ENCODE peak calls at places on chromosomes 1 and 21, in four cellular contexts. V, D, F and Q are unnamed samples.

GRCh38 chr1:150021191-150021688 is 10.7 kb upstream of the OTUD7B start:
- DNase-seq in V (no peak), D (no peak), F (no peak), Q (no peak)

GRCh38 chr1:33302325-33302724 is 18.6 kb downstream of the A3GALT2 start:
- DNase-seq in V (no peak), D (no peak), F (peak; percentile 36), Q (no peak)

GRCh38 chr1:53172751-53173498 is 23.7 kb upstream of the CPT2 start:
- DNase-seq in V (no peak), D (peak; percentile 4), F (no peak), Q (peak; percentile 63)

GRCh38 chr1:179808503-179808902 is 65.4 kb downstream of the FAM163A start:
- DNase-seq in V (no peak), D (no peak), F (no peak), Q (no peak)

GRCh38 chr1:147611587-147611986 is 58.7 kb downstream of the ACP6 start:
- DNase-seq in V (no peak), D (no peak), F (no peak), Q (no peak)

GRCh38 chr1:59976194-59977074 is 49.9 kb upstream of the CYP2J2 start:
- DNase-seq in V (peak; percentile 86), D (peak; percentile 41), F (peak; percentile 75), Q (peak; percentile 55)

GRCh38 chr1:168392958-168393357 is 112.3 kb downstream of the TBX19 start:
- DNase-seq in V (no peak), D (no peak), F (no peak), Q (no peak)

GRCh38 chr1:38013027-38013588 is 574 bp downstream of the UTP11 start:
- DNase-seq in V (no peak), D (no peak), F (no peak), Q (peak; percentile 41)

GRCh38 chr1:36182734-36183133 is 26.8 kb downstream of the MAP7D1 start:
- DNase-seq in V (no peak), D (peak; percentile 9), F (no peak), Q (no peak)

GRCh38 chr1:64293820-64294219 is 90.4 kb downstream of the UBE2U start:
- DNase-seq in V (no peak), D (no peak), F (no peak), Q (no peak)

GRCh38 chr21:33070921-33071877 is 1.3 kb downstream of the OLIG1 start:
- DNase-seq in V (peak; percentile 80), D (no peak), F (peak; percentile 46), Q (peak; percentile 46)

GRCh38 chr1:15489052-15489736 is 13.3 kb downstream of the CELA2B start:
- DNase-seq in V (peak; percentile 51), D (no peak), F (no peak), Q (no peak)

GRCh38 chr1:17287377-17287776 is 20.6 kb upstream of the PADI4 start:
- DNase-seq in V (no peak), D (no peak), F (no peak), Q (no peak)

GRCh38 chr1:12438349-12438924 is 179.6 kb downstream of the DHRS3 start:
- DNase-seq in V (no peak), D (no peak), F (no peak), Q (peak; percentile 28)

GRCh38 chr1:229596961-229597699 is 28.8 kb downstream of the TAF5L start:
- DNase-seq in V (no peak), D (no peak), F (peak; percentile 66), Q (no peak)

GRCh38 chr1:223535261-223535778 is 130.2 kb downstream of the CAPN8 start:
- DNase-seq in V (no peak), D (no peak), F (no peak), Q (no peak)

GRCh38 chr1:170927955-170928850 is 7.1 kb upstream of the MROH9 start:
- DNase-seq in V (no peak), D (no peak), F (no peak), Q (no peak)

GRCh38 chr1:223444411-223444810 is 51.2 kb downstream of the CCDC185 start:
- DNase-seq in V (no peak), D (no peak), F (no peak), Q (no peak)

GRCh38 chr1:21060523-21060922 is 116.2 kb downstream of the EIF4G3 start:
- DNase-seq in V (no peak), D (no peak), F (no peak), Q (no peak)

GRCh38 chr1:185284533-185285244 is 32.4 kb downstream of the IVNS1ABP start:
- DNase-seq in V (no peak), D (no peak), F (no peak), Q (no peak)

GRCh38 chr21:25457946-25458345 is 149.3 kb downstream of the MRPL39 start:
- DNase-seq in V (no peak), D (no peak), F (no peak), Q (no peak)